ENCODE peak calls at places on chromosomes 12 and 14, in four cellular contexts. Y, P, J and N are unnamed samples.

GRCh38 chr14:64095620-64096019 is 198.6 kb downstream of the ESR2 start:
- DNase-seq in Y (peak), P (no peak), J (no peak), N (no peak)

GRCh38 chr12:124026755-124027745 is 54.0 kb downstream of the ZNF664 start:
- DNase-seq in Y (peak), P (no peak), J (peak), N (peak)

GRCh38 chr14:82270286-82270685 is 736.6 kb upstream of the SEL1L start:
- DNase-seq in Y (no peak), P (no peak), J (no peak), N (no peak)

GRCh38 chr14:100332797-100333196 is 9.7 kb downstream of the SLC25A47 start:
- DNase-seq in Y (no peak), P (no peak), J (no peak), N (no peak)

GRCh38 chr12:110932048-110932447 is 11.7 kb upstream of the MYL2 start:
- DNase-seq in Y (no peak), P (peak), J (no peak), N (peak)

GRCh38 chr14:65231286-65231980 is 129.1 kb upstream of the MAX start:
- DNase-seq in Y (no peak), P (no peak), J (no peak), N (no peak)

GRCh38 chr12:3920378-3921141 is 47.4 kb upstream of the PARP11 start:
- DNase-seq in Y (no peak), P (no peak), J (no peak), N (no peak)

GRCh38 chr14:85527006-85527405 is 2.9 kb upstream of the FLRT2 start:
- DNase-seq in Y (peak), P (no peak), J (peak), N (no peak)

GRCh38 chr12:107788281-107788680 is 13.8 kb downstream of the ASCL4 start:
- DNase-seq in Y (no peak), P (no peak), J (no peak), N (no peak)

GRCh38 chr12:3772380-3772779 is 19.5 kb upstream of the CRACR2A start:
- DNase-seq in Y (peak), P (no peak), J (no peak), N (no peak)

GRCh38 chr14:37698840-37699777 is 103.7 kb downstream of the TTC6 start:
- DNase-seq in Y (no peak), P (no peak), J (no peak), N (no peak)

GRCh38 chr12:15887043-15887817 is 5.0 kb downstream of the STRAP start:
- DNase-seq in Y (no peak), P (no peak), J (no peak), N (no peak)

GRCh38 chr12:66497000-66497897 is 181.6 kb downstream of the GRIP1 start:
- DNase-seq in Y (peak), P (no peak), J (no peak), N (peak)

GRCh38 chr12:33988888-33989287 is 33.4 kb upstream of the ALG10 start:
- DNase-seq in Y (peak), P (no peak), J (no peak), N (no peak)

GRCh38 chr12:58914457-58914856 is 5.8 kb downstream of the LRIG3 start:
- DNase-seq in Y (peak), P (no peak), J (no peak), N (no peak)

GRCh38 chr12:94516985-94517384 is 57.3 kb upstream of the CEP83 start:
- DNase-seq in Y (no peak), P (no peak), J (no peak), N (no peak)